ENCODE peak calls at places on chromosomes 12 and 14, in five cellular contexts. H is fibroblast of mammary gland, M is fibroblast of the aortic adventitia, C is Calu3, Y is astrocyte of the spinal cord. L is an unnamed sample.

GRCh38 chr14:20489093-20489994 is 16.0 kb upstream of the RNASE10 start:
- DNase-seq in C (no peak), Y (peak), H (peak), M (peak), L (no peak)

GRCh38 chr12:56521590-56522371 is at the start of gene RBMS2:
- DNase-seq in Y (peak), H (peak), M (peak), C (peak), L (peak)

GRCh38 chr14:105023144-105023543 is 2.3 kb upstream of the CDCA4 start:
- DNase-seq in H (no peak), M (no peak), Y (peak), C (no peak), L (no peak)

GRCh38 chr14:65637780-65638179 is 225.2 kb downstream of the FUT8 start:
- DNase-seq in Y (peak), C (peak), H (peak), M (no peak), L (no peak)

GRCh38 chr12:14647028-14647750 is 49.2 kb downstream of the GUCY2C start:
- DNase-seq in H (no peak), Y (no peak), M (no peak), C (no peak), L (no peak)

GRCh38 chr12:52074656-52075408 is 4.7 kb upstream of the SMIM41 start:
- DNase-seq in M (no peak), Y (no peak), C (no peak), H (no peak), L (no peak)

GRCh38 chr12:31020385-31021166 is 53.1 kb upstream of the DDX11 start:
- DNase-seq in H (no peak), M (no peak), C (no peak), Y (no peak), L (no peak)

GRCh38 chr12:65660096-65660495 is 164.2 kb upstream of the HMGA2 start:
- DNase-seq in H (no peak), Y (no peak), C (no peak), M (no peak), L (no peak)

GRCh38 chr14:36997843-36998242 is 174.6 kb downstream of the SLC25A21 start:
- DNase-seq in H (peak), Y (peak), M (peak), C (no peak), L (no peak)

GRCh38 chr14:95044463-95045254 is 112.7 kb downstream of the DICER1 start:
- DNase-seq in M (no peak), H (no peak), C (no peak), Y (no peak), L (no peak)

GRCh38 chr12:66664076-66664475 is 14.8 kb downstream of the GRIP1 start:
- DNase-seq in Y (no peak), H (no peak), C (no peak), M (no peak), L (no peak)

GRCh38 chr14:99273025-99273723 is 1.2 kb upstream of the BCL11B start:
- DNase-seq in M (no peak), H (no peak), C (peak), Y (no peak), L (no peak)

GRCh38 chr14:55374771-55375170 is 36.9 kb downstream of the ATG14 start:
- DNase-seq in M (no peak), Y (no peak), H (no peak), C (no peak), L (no peak)

GRCh38 chr14:105537580-105538474 is 11.4 kb downstream of the TMEM121 start:
- DNase-seq in Y (no peak), H (no peak), M (no peak), C (peak), L (no peak)

GRCh38 chr14:68020493-68020892 is 200.9 kb downstream of the RAD51B start:
- DNase-seq in M (no peak), C (no peak), Y (no peak), H (no peak), L (no peak)

GRCh38 chr14:70567791-70568190 is 32.7 kb downstream of the MED6 start:
- DNase-seq in M (peak), H (peak), C (peak), Y (peak), L (no peak)
- TF ChIP-seq CTCF in M (peak), H (peak), C (peak), Y (peak), L (peak)

GRCh38 chr12:96399081-96399918 is 939 bp downstream of the CDK17 start:
- DNase-seq in C (peak), Y (peak), H (peak), M (peak), L (no peak)
- TF ChIP-seq CTCF in C (no peak), Y (peak), H (peak), M (peak), L (peak)

DNA sequence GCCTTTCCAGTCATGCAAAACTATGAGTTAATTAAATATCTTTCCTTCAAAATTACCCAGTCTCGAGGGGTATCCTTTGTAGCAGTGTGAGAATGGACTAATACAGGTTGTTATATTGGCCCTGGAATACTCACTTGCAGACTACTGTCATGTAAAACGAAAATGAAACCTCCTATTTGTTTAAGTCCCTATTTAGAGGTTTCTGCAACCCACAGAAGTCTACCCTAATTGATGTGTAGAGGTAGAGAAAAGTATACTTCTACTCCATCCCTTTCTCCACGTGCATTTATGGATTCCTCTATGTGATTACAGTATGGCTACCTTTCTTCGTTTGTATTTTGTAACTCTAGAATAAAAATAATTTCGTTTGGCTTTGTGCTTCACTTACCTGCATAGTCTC is 371.1 kb downstream of the FSCB start:
- DNase-seq in M (no peak), C (no peak), H (no peak), Y (no peak), L (no peak)
- TF ChIP-seq CTCF in M (no peak), C (no peak), H (no peak), Y (no peak), L (no peak)

GRCh38 chr12:124398578-124399227 is 103.8 kb downstream of the RFLNA start:
- DNase-seq in Y (no peak), M (peak), C (no peak), H (no peak), L (no peak)
- TF ChIP-seq CTCF in Y (peak), M (no peak), C (no peak), H (peak), L (no peak)

DNA sequence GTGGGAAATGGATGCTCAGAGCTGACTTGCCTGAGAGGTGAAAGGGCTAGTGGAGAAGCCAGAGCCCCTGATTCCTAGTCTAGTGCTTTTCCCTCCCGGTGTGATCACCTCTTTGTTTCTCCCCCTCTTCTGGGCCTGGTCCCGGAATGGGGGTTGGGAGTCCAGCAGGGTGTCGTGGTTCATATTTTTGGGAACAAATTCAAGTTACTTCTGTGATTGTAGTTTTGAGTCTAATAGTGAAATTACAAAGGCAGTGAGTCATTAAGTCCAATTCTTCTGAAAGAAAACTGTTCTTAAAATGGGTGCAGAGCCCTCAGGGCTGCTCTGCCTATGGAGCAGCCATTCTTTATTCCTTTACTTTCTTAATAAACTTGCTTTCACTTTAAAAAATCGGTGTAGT is 7.6 kb downstream of the SUSD6 start:
- DNase-seq in H (peak), M (peak), Y (peak), C (no peak), L (no peak)
- TF ChIP-seq CTCF in H (no peak), M (no peak), Y (no peak), C (no peak), L (no peak)

GRCh38 chr12:49060237-49061156 is at the start of gene KMT2D:
- DNase-seq in Y (peak), C (peak), M (peak), H (peak), L (peak)
- TF ChIP-seq CTCF in Y (peak), C (no peak), M (peak), H (peak), L (peak)